ENCODE peak calls at places on chromosomes 3 and 15, in nine cellular contexts. N is astrocyte; I is PC-3; X is fibroblast of lung; L is K562; Y is heart left ventricle; M is CD8-positive, alpha-beta memory T cell; S is small intestine; B is A549. G is an unnamed sample.

GRCh38 chr3:181017690-181018089 is 28.2 kb upstream of the DNAJC19 start:
- DNase-seq in N (peak; percentile 12), I (no peak), X (peak; percentile 25), L (no peak), Y (no peak), M (no peak), S (no peak), B (no peak), G (no peak)

GRCh38 chr3:48427630-48427962 is 2.3 kb downstream of the PLXNB1 start:
- DNase-seq in N (no peak), I (no peak), X (no peak), L (no peak), Y (no peak), M (no peak), S (peak; percentile 21), B (no peak), G (no peak)

GRCh38 chr15:56869573-56869972 is 48.9 kb upstream of the TCF12 start:
- DNase-seq in N (no peak), I (no peak), X (peak; percentile 7), L (no peak), Y (peak; percentile 34), M (no peak), S (peak; percentile 29), B (peak; percentile 61), G (peak; percentile 71)

GRCh38 chr3:155870945-155871745 is 695 bp downstream of the GMPS start:
- DNase-seq in N (no peak), I (peak; percentile 44), X (peak; percentile 4), L (peak; percentile 71), Y (peak; percentile 60), M (peak; percentile 48), S (peak; percentile 51), B (peak; percentile 43), G (peak; percentile 53)

GRCh38 chr3:13141991-13142412 is 68.8 kb upstream of the IQSEC1 start:
- DNase-seq in N (peak; percentile 33), I (peak; percentile 48), X (peak; percentile 43), L (peak; percentile 63), Y (no peak), M (no peak), S (no peak), B (no peak), G (no peak)

GRCh38 chr3:128278761-128279593 is 125.7 kb downstream of the EEFSEC start:
- DNase-seq in N (peak; percentile 83), I (no peak), X (peak; percentile 89), L (no peak), Y (peak; percentile 75), M (no peak), S (no peak), B (no peak), G (peak; percentile 94)

GRCh38 chr15:98856540-98856907 is 151.1 kb downstream of the PGPEP1L start:
- DNase-seq in N (peak; percentile 91), I (peak; percentile 74), X (peak; percentile 94), L (no peak), Y (no peak), M (no peak), S (no peak), B (peak; percentile 77), G (no peak)

GRCh38 chr3:77414881-77415280 is 375.0 kb downstream of the ROBO2 start:
- DNase-seq in N (no peak), I (no peak), X (no peak), L (no peak), Y (no peak), M (no peak), S (no peak), B (no peak), G (no peak)

GRCh38 chr3:59812188-59812587 is 762.4 kb upstream of the CFAP20DC start:
- DNase-seq in N (no peak), I (no peak), X (peak; percentile 33), L (no peak), Y (no peak), M (no peak), S (no peak), B (no peak), G (no peak)

GRCh38 chr15:29141206-29141907 is 128.3 kb downstream of the NSMCE3 start:
- DNase-seq in N (no peak), I (no peak), X (peak; percentile 37), L (no peak), Y (no peak), M (no peak), S (no peak), B (no peak), G (no peak)

GRCh38 chr3:11007534-11007933 is 15.0 kb downstream of the SLC6A1 start:
- DNase-seq in N (no peak), I (no peak), X (no peak), L (no peak), Y (no peak), M (no peak), S (no peak), B (no peak), G (no peak)

GRCh38 chr15:70569139-70569717 is 194.1 kb downstream of the UACA start:
- DNase-seq in N (peak; percentile 55), I (peak; percentile 54), X (peak; percentile 66), L (no peak), Y (peak; percentile 34), M (no peak), S (peak; percentile 74), B (peak; percentile 77), G (no peak)

GRCh38 chr3:15325228-15325627 is 7.2 kb downstream of the SH3BP5 start:
- DNase-seq in N (peak; percentile 89), I (peak; percentile 76), X (peak; percentile 93), L (no peak), Y (no peak), M (no peak), S (no peak), B (no peak), G (peak; percentile 21)

GRCh38 chr3:15326037-15326436 is 6.3 kb downstream of the SH3BP5 start:
- DNase-seq in N (no peak), I (peak; percentile 57), X (no peak), L (no peak), Y (no peak), M (no peak), S (no peak), B (no peak), G (peak; percentile 12)

GRCh38 chr3:15324335-15324734 is 8.1 kb downstream of the SH3BP5 start:
- DNase-seq in N (peak; percentile 20), I (no peak), X (peak; percentile 48), L (no peak), Y (no peak), M (no peak), S (no peak), B (no peak), G (no peak)

GRCh38 chr3:15327941-15328340 is 4.4 kb downstream of the SH3BP5 start:
- DNase-seq in N (peak; percentile 39), I (peak; percentile 94), X (peak; percentile 61), L (no peak), Y (peak; percentile 69), M (no peak), S (no peak), B (no peak), G (no peak)

DNA sequence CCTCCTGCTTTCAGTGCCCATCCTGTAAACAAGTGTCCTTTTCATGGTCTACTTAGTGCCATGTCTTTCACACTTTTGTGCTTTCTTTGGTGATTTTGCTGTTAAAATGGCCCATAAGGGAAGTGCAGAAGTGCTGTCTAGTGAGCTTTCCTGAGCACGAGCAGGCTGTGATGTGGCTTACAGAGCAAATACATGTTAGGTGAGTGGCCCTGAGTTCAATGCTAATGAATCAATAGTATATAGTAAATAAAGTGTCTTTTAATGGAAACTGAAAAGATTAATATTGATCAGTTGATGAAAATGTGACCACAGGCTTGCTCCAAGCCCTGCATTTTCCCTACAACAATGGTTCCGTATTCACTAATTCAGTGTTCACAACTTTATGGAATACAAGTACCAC is 5.7 kb downstream of the SH3BP5 start:
- DNase-seq in N (no peak), I (no peak), X (no peak), L (no peak), Y (no peak), M (no peak), S (no peak), B (no peak), G (no peak)
- H3K4me1 ChIP-seq in N (peaks cover 37% of the 10 kb centered on the region), I (peaks cover 59% of the 10 kb centered on the region), X (peaks cover 2% of the 10 kb centered on the region), L (peaks cover 36% of the 10 kb centered on the region), Y (peaks cover 60% of the 10 kb centered on the region), M (peaks cover 79% of the 10 kb centered on the region), S (no peaks in the 10 kb centered on the region), B (peaks cover 15% of the 10 kb centered on the region), G (peaks cover 3% of the 10 kb centered on the region)

GRCh38 chr15:88897456-88898194 is 2.3 kb upstream of the HAPLN3 start:
- DNase-seq in N (peak; percentile 76), I (peak; percentile 77), X (peak; percentile 86), L (peak; percentile 85), Y (peak; percentile 92), M (peak; percentile 65), S (peak; percentile 52), B (peak; percentile 80), G (peak; percentile 95)
- H3K4me1 ChIP-seq in N (peaks cover 42% of the 10 kb centered on the region), I (peaks cover 15% of the 10 kb centered on the region), X (peaks cover 8% of the 10 kb centered on the region), L (peaks cover 9% of the 10 kb centered on the region), Y (peaks cover 47% of the 10 kb centered on the region), M (peaks cover 33% of the 10 kb centered on the region), S (no peaks in the 10 kb centered on the region), B (peaks cover 32% of the 10 kb centered on the region), G (peaks cover 5% of the 10 kb centered on the region)

GRCh38 chr3:161859870-161860450 is 363.4 kb downstream of the OTOL1 start:
- DNase-seq in N (no peak), I (peak; percentile 12), X (no peak), L (no peak), Y (no peak), M (no peak), S (no peak), B (no peak), G (no peak)

GRCh38 chr3:161859057-161859456 is 362.4 kb downstream of the OTOL1 start:
- DNase-seq in N (no peak), I (no peak), X (no peak), L (no peak), Y (no peak), M (no peak), S (no peak), B (no peak), G (no peak)

GRCh38 chr3:161863775-161864174 is 367.2 kb downstream of the OTOL1 start:
- DNase-seq in N (no peak), I (no peak), X (no peak), L (no peak), Y (no peak), M (no peak), S (no peak), B (no peak), G (no peak)
- H3K4me1 ChIP-seq in N (no peaks in the 10 kb centered on the region), I (peaks cover 9% of the 10 kb centered on the region), X (no peaks in the 10 kb centered on the region), L (no peaks in the 10 kb centered on the region), Y (no peaks in the 10 kb centered on the region), M (no peaks in the 10 kb centered on the region), S (no peaks in the 10 kb centered on the region), B (no peaks in the 10 kb centered on the region), G (no peaks in the 10 kb centered on the region)

DNA sequence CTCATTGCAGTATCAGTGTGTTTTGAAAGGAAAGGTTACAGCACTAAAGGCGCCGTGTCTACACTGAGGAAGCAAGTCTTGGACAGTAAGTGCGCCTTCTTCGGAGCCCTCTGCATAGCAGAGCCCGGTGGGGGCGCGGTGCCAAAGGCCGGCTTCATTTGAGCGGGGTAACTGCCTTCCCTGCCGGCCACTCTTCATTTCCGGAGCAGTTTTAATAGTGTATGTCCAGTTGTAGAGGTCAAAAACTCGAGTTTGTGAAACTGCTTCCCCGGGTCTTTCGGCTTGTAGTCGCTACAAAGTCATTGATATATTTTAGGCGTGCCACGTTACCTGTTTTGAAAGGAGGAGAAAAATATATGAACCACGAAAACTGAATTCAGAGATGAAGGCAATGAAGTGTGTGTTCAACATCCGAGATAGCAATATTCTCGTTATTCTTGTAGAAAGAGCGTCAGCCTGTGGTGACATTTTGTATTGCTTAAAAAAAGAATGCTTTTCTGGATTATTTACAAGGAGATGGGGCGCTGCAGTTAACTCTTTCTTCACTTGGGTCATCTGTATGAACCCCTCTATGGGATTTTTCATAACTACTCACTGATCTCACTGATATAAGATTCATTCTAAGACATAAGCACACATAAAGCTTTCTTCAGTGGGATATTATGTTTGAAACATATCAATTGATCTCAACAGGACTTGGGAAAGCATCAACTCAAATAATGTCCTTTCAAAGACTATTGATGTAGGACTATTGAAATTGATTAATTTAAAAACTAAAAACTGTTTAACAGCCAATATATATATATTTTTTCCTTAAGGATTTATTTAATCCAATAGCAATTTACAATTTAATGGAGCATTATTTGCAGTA is 3.0 kb downstream of the ALCAM start:
- DNase-seq in N (peak; percentile 69), I (peak; percentile 81), X (peak; percentile 75), L (no peak), Y (peak; percentile 36), M (peak; percentile 23), S (peak; percentile 58), B (peak; percentile 73), G (peak; percentile 81)
- H3K4me1 ChIP-seq in N (peaks cover 12% of the 10 kb centered on the region), I (peaks cover 31% of the 10 kb centered on the region), X (no peaks in the 10 kb centered on the region), L (no peaks in the 10 kb centered on the region), Y (peaks cover 7% of the 10 kb centered on the region), M (peaks cover 20% of the 10 kb centered on the region), S (no peaks in the 10 kb centered on the region), B (peaks cover 38% of the 10 kb centered on the region), G (peaks cover 9% of the 10 kb centered on the region)